ENCODE peak calls at places on chromosomes 4 and X, in four cellular contexts. C, R, Q and Y are unnamed samples.

GRCh38 chrX:49186125-49187027 is at the start of gene PRICKLE3:
- DNase-seq in Q (peak), C (no peak), R (peak), Y (no peak)

GRCh38 chr4:189096717-189097116 is 844.0 kb upstream of the FRG1 start:
- DNase-seq in Q (no peak), R (no peak), C (no peak), Y (peak)

GRCh38 chrX:63560601-63561218 is 209.6 kb upstream of the SPIN4 start:
- DNase-seq in Q (peak), C (peak), R (peak), Y (peak)

GRCh38 chr4:182879913-182880312 is 37.3 kb downstream of the DCTD start:
- DNase-seq in R (no peak), C (no peak), Q (no peak), Y (no peak)

GRCh38 chr4:24880171-24880570 is 32.7 kb downstream of the CCDC149 start:
- DNase-seq in C (no peak), Q (no peak), R (no peak), Y (no peak)

GRCh38 chr4:108813261-108813660 is 50.4 kb upstream of the ETNPPL start:
- DNase-seq in Q (no peak), R (no peak), C (no peak), Y (no peak)

GRCh38 chr4:113513376-113513775 is 248.2 kb downstream of the CAMK2D start:
- DNase-seq in R (no peak), Q (no peak), C (no peak), Y (no peak)

GRCh38 chr4:136863756-136864155 is 668.5 kb downstream of the PCDH18 start:
- DNase-seq in R (no peak), Q (no peak), C (peak), Y (no peak)

GRCh38 chr4:39976141-39976944 is 1.4 kb downstream of the PDS5A start:
- DNase-seq in C (peak), Q (peak), R (peak), Y (peak)

GRCh38 chrX:2694868-2695267 is 3.8 kb downstream of the CD99 start:
- DNase-seq in R (no peak), C (no peak), Q (no peak), Y (no peak)

GRCh38 chr4:114277690-114278089 is 298.2 kb upstream of the ARSJ start:
- DNase-seq in Q (no peak), C (no peak), R (no peak), Y (no peak)

GRCh38 chr4:136319789-136320470 is 1212.4 kb downstream of the PCDH18 start:
- DNase-seq in C (peak), R (no peak), Q (peak), Y (no peak)

GRCh38 chr4:22170353-22170752 is 221.8 kb upstream of the KCNIP4 start:
- DNase-seq in C (no peak), Q (no peak), R (no peak), Y (no peak)

GRCh38 chr4:36274158-36274557 is 7.3 kb upstream of the DTHD1 start:
- DNase-seq in Q (no peak), R (no peak), C (no peak), Y (no peak)

GRCh38 chr4:144720491-144720890 is 74.5 kb downstream of the HHIP start:
- DNase-seq in R (no peak), Q (no peak), C (no peak), Y (no peak)

GRCh38 chr4:17155486-17155885 is 257.0 kb upstream of the LDB2 start:
- DNase-seq in R (no peak), Q (no peak), C (no peak), Y (no peak)

GRCh38 chr4:88457307-88458090 is 580 bp downstream of the HERC5 start:
- DNase-seq in Q (no peak), R (no peak), C (peak), Y (peak)

GRCh38 chr4:158065176-158065575 is 107.6 kb downstream of the GASK1B start:
- DNase-seq in Q (peak), C (no peak), R (no peak), Y (no peak)

DNA sequence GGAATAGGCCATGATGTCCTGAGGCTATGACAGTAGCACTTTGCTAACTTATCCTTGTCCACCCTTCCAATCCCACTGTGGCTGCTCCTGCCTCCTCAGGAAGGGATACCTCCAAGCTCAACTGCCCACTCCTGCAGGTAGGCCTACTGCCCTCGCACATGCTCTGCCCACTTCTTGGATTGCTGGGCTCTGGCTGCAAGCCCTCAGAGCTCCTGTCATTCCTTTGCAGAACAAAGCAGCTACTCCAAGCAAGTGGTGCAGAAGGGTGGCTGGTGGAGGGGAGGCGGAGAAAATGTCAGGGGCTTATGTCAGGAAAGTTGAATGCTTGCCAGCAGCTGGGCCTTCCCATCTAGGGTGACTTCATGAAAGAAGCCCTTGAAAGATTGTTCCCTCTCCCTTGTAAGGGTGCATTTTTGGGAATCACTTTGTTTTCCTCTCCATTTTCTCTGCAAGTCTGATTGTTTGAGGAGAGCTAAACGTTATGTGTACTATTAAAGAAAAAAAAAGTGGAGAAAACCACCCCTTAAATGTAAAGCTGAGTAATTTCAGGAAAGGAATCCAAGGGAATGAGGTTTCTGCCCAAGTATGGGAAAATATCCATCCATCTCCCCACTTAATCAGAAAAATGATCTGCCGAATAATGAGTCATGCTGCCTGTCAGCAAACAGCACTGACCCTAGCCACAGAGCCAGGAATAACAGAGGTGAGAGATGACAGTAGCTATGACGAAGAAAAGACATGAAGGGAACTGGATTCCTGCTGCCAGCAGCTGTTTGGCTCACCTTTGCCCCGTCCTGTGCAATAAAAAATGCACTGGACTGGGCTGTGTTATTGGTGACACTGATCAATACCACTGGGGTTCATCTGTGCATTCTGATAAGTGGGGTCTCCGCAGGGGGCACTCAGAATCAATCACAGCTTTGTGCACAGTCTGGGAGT is 102.0 kb downstream of the RTL5 start:
- DNase-seq in Q (peak), C (no peak), R (no peak), Y (peak)
- TF ChIP-seq ELF1 in Q (no peak), C (no peak), R (no peak), Y (no peak)

DNA sequence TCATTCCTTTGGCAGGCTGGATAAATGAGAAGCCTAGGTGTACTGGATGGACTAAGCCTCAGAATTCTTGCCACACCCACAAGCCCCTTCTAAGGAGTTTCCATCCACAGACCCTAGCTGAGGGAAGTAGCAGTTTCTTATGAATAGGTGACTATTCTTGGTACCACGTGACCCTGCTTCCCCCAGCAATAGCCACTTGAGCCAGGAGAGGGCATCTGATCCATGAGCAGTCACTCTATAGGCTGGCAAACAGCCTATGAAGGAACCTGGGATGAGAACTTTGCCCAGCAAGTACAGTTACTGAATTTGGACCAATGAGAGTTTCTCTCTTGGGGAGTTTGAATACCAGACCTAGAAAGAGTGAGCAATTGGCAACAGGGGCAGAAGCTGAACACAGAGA is 84.0 kb downstream of the RTL9 start:
- DNase-seq in Q (peak), C (no peak), R (peak), Y (peak)
- TF ChIP-seq RAD21 in Q (no peak), C (peak), R (peak), Y (peak)

GRCh38 chr4:149975172-149975571 is 103.1 kb upstream of the DCLK2 start:
- DNase-seq in Q (no peak), C (no peak), R (no peak), Y (no peak)

GRCh38 chr4:149985981-149986380 is 92.3 kb upstream of the DCLK2 start:
- DNase-seq in C (no peak), R (no peak), Q (no peak), Y (no peak)

GRCh38 chr4:149980125-149980682 is 98.0 kb upstream of the DCLK2 start:
- DNase-seq in Q (no peak), R (no peak), C (no peak), Y (no peak)

GRCh38 chr4:149983931-149984330 is 94.3 kb upstream of the DCLK2 start:
- DNase-seq in Q (no peak), R (no peak), C (no peak), Y (no peak)

DNA sequence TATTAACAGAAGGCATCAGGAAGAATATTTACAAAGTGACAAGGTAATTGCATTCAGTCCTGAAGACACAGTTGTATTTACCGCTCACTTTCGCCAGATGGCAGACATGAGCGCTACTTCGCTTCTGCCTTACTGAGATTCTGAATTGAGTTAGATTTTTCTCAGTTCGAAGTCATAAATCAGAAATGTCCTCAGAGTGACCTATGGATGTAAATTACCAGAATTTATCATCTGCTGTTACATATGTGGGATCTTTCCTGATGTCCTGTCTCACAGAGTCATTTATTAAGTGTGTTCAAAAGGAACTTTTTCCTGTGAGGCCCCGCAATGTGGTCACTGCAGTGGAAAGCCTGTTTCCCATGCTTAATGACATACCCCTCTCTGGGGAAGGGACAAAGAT is 97.3 kb upstream of the DCLK2 start:
- DNase-seq in Q (peak), R (peak), C (peak), Y (peak)
- TF ChIP-seq ELF1 in Q (no peak), R (no peak), C (no peak), Y (no peak)

GRCh38 chr4:139773560-139774318 is 108.1 kb downstream of the MGST2 start:
- DNase-seq in C (no peak), Q (no peak), R (no peak), Y (no peak)
- TF ChIP-seq RAD21 in C (no peak), Q (no peak), R (no peak), Y (no peak)

GRCh38 chrX:153381684-153382532 is 19.2 kb downstream of the PNMA6E start:
- DNase-seq in C (no peak), Q (peak), R (peak), Y (peak)
- TF ChIP-seq ELF1 in C (no peak), Q (no peak), R (peak), Y (no peak)

GRCh38 chr4:126386512-126386911 is 1071.8 kb downstream of the FAT4 start:
- DNase-seq in R (no peak), C (no peak), Q (no peak), Y (no peak)
- TF ChIP-seq RAD21 in R (no peak), C (no peak), Q (no peak), Y (no peak)

GRCh38 chrX:134026732-134027311 is 41.4 kb upstream of the GPC3 start:
- DNase-seq in C (peak), R (peak), Q (peak), Y (peak)
- TF ChIP-seq ELF1 in C (no peak), R (no peak), Q (no peak), Y (no peak)

GRCh38 chrX:16825306-16826035 is 39.2 kb downstream of the TXLNG start:
- DNase-seq in R (no peak), C (no peak), Q (peak), Y (peak)

GRCh38 chrX:16827225-16827624 is 41.0 kb downstream of the TXLNG start:
- DNase-seq in C (no peak), R (no peak), Q (no peak), Y (no peak)

GRCh38 chrX:16822723-16823122 is 36.5 kb downstream of the TXLNG start:
- DNase-seq in R (no peak), C (no peak), Q (no peak), Y (no peak)

GRCh38 chrX:16828126-16828908 is 41.8 kb downstream of the RBBP7 start:
- DNase-seq in R (no peak), C (no peak), Q (no peak), Y (no peak)

GRCh38 chrX:16826207-16826606 is 39.9 kb downstream of the TXLNG start:
- DNase-seq in R (peak), C (no peak), Q (peak), Y (peak)
- TF ChIP-seq RAD21 in R (peak), C (peak), Q (no peak), Y (peak)

DNA sequence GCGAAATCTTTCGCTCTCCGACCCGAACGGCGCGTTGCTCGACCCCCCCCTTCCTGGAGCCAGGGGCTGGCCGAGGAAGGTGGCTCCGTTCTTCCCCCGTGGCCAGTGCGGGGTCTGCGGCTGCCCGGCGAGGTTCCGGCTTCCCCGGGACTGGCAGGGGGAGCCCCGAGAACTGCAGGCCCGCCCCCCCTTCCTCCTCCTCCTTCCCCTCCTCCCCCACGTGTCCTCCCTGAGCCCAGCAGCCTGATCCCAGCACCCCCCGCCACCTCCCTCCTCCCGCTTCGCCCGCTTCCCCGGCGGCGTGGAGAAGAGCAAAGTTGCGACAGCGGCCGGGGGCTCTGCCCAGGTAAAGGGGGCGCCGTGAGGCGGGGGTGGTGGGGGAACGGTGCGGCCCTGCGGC is 2.4 kb upstream of the BCORL1 start:
- DNase-seq in Q (no peak), C (no peak), R (no peak), Y (peak)
- TF ChIP-seq ELF1 in Q (no peak), C (no peak), R (no peak), Y (no peak)